ENCODE peak calls at places on chromosomes 5 and 9, in seven cellular contexts. One of them, this sample, is unnamed.

GRCh38 chr5:56669534-56670483 is 145.5 kb upstream of the MAP3K1 start:
- DNase-seq in mesendoderm: no peak
- DNase-seq in H9: peak
- DNase-seq in IMR-90: peak
- DNase-seq in neuronal stem cell: no peak
- DNase-seq in H1: peak
- DNase-seq in trophoblast cell: no peak
- DNase-seq in this sample: peak

GRCh38 chr5:4022056-4022670 is 426.5 kb downstream of the IRX1 start:
- DNase-seq in mesendoderm: no peak
- DNase-seq in H9: no peak
- DNase-seq in IMR-90: no peak
- DNase-seq in neuronal stem cell: no peak
- DNase-seq in H1: no peak
- DNase-seq in trophoblast cell: no peak
- DNase-seq in this sample: no peak

GRCh38 chr9:98992885-98993569 is 49.3 kb downstream of the COL15A1 start:
- DNase-seq in mesendoderm: no peak
- DNase-seq in H9: peak
- DNase-seq in IMR-90: no peak
- DNase-seq in neuronal stem cell: no peak
- DNase-seq in H1: no peak
- DNase-seq in trophoblast cell: peak
- DNase-seq in this sample: no peak

GRCh38 chr5:88883059-88883565 is at the start of gene MEF2C:
- DNase-seq in mesendoderm: peak
- DNase-seq in H9: peak
- DNase-seq in IMR-90: peak
- DNase-seq in neuronal stem cell: peak
- DNase-seq in H1: no peak
- DNase-seq in trophoblast cell: peak
- DNase-seq in this sample: peak

GRCh38 chr5:18333841-18334240 is 699.6 kb downstream of the TAF11L14 start:
- DNase-seq in mesendoderm: no peak
- DNase-seq in H9: no peak
- DNase-seq in IMR-90: no peak
- DNase-seq in neuronal stem cell: no peak
- DNase-seq in H1: no peak
- DNase-seq in trophoblast cell: no peak
- DNase-seq in this sample: no peak

GRCh38 chr9:6692433-6692832 is 46.9 kb upstream of the GLDC start:
- DNase-seq in mesendoderm: no peak
- DNase-seq in H9: peak
- DNase-seq in IMR-90: no peak
- DNase-seq in neuronal stem cell: no peak
- DNase-seq in H1: no peak
- DNase-seq in trophoblast cell: no peak
- DNase-seq in this sample: no peak

GRCh38 chr5:96880402-96881164 is 4.3 kb downstream of the ERAP2 start:
- DNase-seq in mesendoderm: no peak
- DNase-seq in H9: no peak
- DNase-seq in IMR-90: peak
- DNase-seq in neuronal stem cell: no peak
- DNase-seq in H1: no peak
- DNase-seq in trophoblast cell: peak
- DNase-seq in this sample: peak

GRCh38 chr5:177147239-177147638 is 13.7 kb downstream of the NSD1 start:
- DNase-seq in mesendoderm: no peak
- DNase-seq in H9: no peak
- DNase-seq in IMR-90: peak
- DNase-seq in neuronal stem cell: no peak
- DNase-seq in H1: no peak
- DNase-seq in trophoblast cell: peak
- DNase-seq in this sample: peak

GRCh38 chr5:18048449-18048848 is 414.2 kb downstream of the TAF11L14 start:
- DNase-seq in mesendoderm: no peak
- DNase-seq in H9: no peak
- DNase-seq in IMR-90: no peak
- DNase-seq in neuronal stem cell: no peak
- DNase-seq in H1: no peak
- DNase-seq in trophoblast cell: no peak
- DNase-seq in this sample: no peak

DNA sequence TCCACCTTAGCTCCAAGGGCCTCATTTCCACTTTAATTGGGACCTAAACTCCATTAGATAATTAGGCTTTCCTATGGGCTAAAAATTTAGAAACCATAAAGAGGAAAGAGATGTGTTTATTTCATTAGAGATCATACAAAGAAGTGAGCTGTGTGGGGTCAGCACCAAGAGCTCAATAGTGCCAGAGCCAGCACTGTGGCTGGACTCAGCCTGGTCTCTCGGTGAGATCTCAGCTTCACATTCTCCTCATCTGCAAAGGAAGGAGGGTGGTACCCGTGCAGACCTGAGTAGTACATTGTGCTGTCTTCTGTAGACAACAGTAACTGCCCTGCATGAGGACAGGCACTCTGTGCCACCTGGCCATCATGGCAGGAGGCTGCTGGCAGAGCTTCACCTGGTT is 136.1 kb upstream of the EPB41L4A start:
- DNase-seq in mesendoderm: no peak
- DNase-seq in H9: no peak
- DNase-seq in IMR-90: no peak
- DNase-seq in neuronal stem cell: no peak
- DNase-seq in H1: no peak
- DNase-seq in trophoblast cell: no peak
- DNase-seq in this sample: no peak
- H2BK5ac ChIP-seq in mesendoderm: no peak
- H2BK5ac ChIP-seq in H9: no peak
- H2BK5ac ChIP-seq in IMR-90: no peak
- H2BK5ac ChIP-seq in neuronal stem cell: no peak
- H2BK5ac ChIP-seq in H1: no peak
- H2BK5ac ChIP-seq in trophoblast cell: no peak
- H2BK5ac ChIP-seq in this sample: no peak

DNA sequence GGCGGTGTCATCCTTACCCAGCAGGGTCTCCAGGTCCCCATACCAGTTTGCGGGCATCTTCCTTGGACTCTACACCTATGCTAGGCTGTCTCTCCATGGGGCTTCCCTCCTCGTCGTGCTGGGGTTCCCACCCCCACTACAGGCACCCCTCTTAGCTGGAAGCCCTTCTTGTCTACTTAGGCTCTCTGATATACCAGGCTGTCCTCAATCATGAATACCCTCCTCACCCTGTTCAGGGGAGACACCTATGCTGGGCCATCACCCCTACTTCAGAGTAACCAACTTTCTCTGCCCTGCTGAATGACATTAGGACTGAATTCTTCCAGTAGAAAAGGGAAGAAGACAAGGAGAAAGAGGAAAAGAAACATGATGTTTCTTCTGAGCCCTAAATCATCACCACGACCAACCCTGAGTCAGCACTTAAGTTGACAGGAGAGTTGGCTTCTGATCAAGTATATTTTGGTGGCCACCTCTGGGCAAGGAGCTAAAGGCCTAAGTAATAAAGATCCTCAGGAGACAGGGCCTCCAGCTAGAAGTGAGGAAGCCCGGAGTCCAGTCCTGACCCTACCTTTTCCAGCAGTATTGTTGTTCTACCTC is 115.3 kb downstream of the GCNT1 start:
- DNase-seq in mesendoderm: no peak
- DNase-seq in H9: no peak
- DNase-seq in IMR-90: no peak
- DNase-seq in neuronal stem cell: no peak
- DNase-seq in H1: no peak
- DNase-seq in trophoblast cell: no peak
- DNase-seq in this sample: no peak
- H2BK5ac ChIP-seq in mesendoderm: no peak
- H2BK5ac ChIP-seq in H9: no peak
- H2BK5ac ChIP-seq in IMR-90: no peak
- H2BK5ac ChIP-seq in neuronal stem cell: no peak
- H2BK5ac ChIP-seq in H1: no peak
- H2BK5ac ChIP-seq in trophoblast cell: no peak
- H2BK5ac ChIP-seq in this sample: no peak

GRCh38 chr9:19757745-19758144 is 31.1 kb downstream of the SLC24A2 start:
- DNase-seq in mesendoderm: no peak
- DNase-seq in H9: no peak
- DNase-seq in IMR-90: no peak
- DNase-seq in neuronal stem cell: no peak
- DNase-seq in H1: no peak
- DNase-seq in trophoblast cell: no peak
- DNase-seq in this sample: no peak

GRCh38 chr9:19754921-19755320 is 33.9 kb downstream of the SLC24A2 start:
- DNase-seq in mesendoderm: no peak
- DNase-seq in H9: no peak
- DNase-seq in IMR-90: no peak
- DNase-seq in neuronal stem cell: no peak
- DNase-seq in H1: no peak
- DNase-seq in trophoblast cell: no peak
- DNase-seq in this sample: no peak

GRCh38 chr9:19759066-19759465 is 29.8 kb downstream of the SLC24A2 start:
- DNase-seq in mesendoderm: no peak
- DNase-seq in H9: no peak
- DNase-seq in IMR-90: no peak
- DNase-seq in neuronal stem cell: no peak
- DNase-seq in H1: no peak
- DNase-seq in trophoblast cell: no peak
- DNase-seq in this sample: no peak
- H2BK5ac ChIP-seq in mesendoderm: no peak
- H2BK5ac ChIP-seq in H9: no peak
- H2BK5ac ChIP-seq in IMR-90: no peak
- H2BK5ac ChIP-seq in neuronal stem cell: no peak
- H2BK5ac ChIP-seq in H1: no peak
- H2BK5ac ChIP-seq in trophoblast cell: no peak
- H2BK5ac ChIP-seq in this sample: no peak

DNA sequence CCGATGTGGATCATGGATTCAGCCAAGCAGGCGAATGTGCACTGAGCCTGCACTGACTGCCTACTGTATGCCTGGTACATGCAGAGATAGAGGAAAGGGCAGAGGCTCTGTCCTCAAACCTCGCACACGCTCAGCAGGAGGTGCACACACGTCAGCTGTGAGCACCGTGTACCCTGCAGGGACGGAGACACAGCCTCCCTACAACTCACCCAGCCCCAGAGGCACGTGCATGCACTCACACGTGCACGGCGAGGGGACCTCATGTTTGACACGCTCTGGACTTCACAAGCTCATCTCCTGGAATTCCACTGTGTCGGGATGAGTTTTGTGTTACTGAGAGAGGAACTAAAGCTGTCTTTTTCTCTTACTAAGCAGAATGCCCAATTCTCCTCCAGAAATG is 48.4 kb downstream of the IRX2 start:
- DNase-seq in mesendoderm: no peak
- DNase-seq in H9: no peak
- DNase-seq in IMR-90: no peak
- DNase-seq in neuronal stem cell: no peak
- DNase-seq in H1: no peak
- DNase-seq in trophoblast cell: no peak
- DNase-seq in this sample: no peak
- H2BK5ac ChIP-seq in mesendoderm: no peak
- H2BK5ac ChIP-seq in H9: no peak
- H2BK5ac ChIP-seq in IMR-90: no peak
- H2BK5ac ChIP-seq in neuronal stem cell: no peak
- H2BK5ac ChIP-seq in H1: no peak
- H2BK5ac ChIP-seq in trophoblast cell: no peak
- H2BK5ac ChIP-seq in this sample: no peak

DNA sequence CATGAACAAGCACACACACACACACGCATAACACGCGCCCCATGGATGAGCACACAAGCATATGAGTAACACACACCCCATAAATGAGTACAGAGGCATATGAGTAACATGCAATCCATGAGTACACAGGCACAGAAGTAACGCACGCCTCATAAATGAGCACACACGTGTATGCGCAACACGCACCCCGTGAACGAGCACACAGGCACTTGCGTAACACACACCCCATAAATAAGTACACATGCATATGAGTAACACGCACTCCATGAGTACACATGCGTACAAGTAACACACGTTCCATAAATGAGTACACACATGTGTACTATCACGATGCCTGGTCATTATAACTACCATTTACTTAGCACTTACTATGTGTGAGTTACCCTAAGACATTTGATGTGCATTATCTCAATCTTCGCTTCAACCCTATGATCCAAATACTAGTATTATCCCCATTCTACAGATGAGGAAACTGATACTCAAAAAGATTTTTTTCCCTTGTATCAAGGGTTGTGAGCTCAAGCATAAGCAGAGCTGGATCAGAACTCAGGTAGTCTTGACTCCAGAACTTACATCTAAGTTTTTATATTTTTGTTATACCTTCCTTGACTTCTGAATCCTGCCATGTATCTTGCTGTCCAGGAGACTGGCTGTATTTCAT is 7.7 kb downstream of the MED27 start:
- DNase-seq in mesendoderm: no peak
- DNase-seq in H9: no peak
- DNase-seq in IMR-90: no peak
- DNase-seq in neuronal stem cell: no peak
- DNase-seq in H1: no peak
- DNase-seq in trophoblast cell: no peak
- DNase-seq in this sample: no peak
- H2BK5ac ChIP-seq in mesendoderm: no peak
- H2BK5ac ChIP-seq in H9: no peak
- H2BK5ac ChIP-seq in IMR-90: no peak
- H2BK5ac ChIP-seq in neuronal stem cell: no peak
- H2BK5ac ChIP-seq in H1: no peak
- H2BK5ac ChIP-seq in trophoblast cell: no peak
- H2BK5ac ChIP-seq in this sample: no peak

GRCh38 chr5:106135473-106135872 is 1535.3 kb downstream of the EFNA5 start:
- DNase-seq in mesendoderm: no peak
- DNase-seq in H9: no peak
- DNase-seq in IMR-90: no peak
- DNase-seq in neuronal stem cell: no peak
- DNase-seq in H1: no peak
- DNase-seq in trophoblast cell: no peak
- DNase-seq in this sample: no peak
- H2BK5ac ChIP-seq in mesendoderm: no peak
- H2BK5ac ChIP-seq in H9: no peak
- H2BK5ac ChIP-seq in IMR-90: no peak
- H2BK5ac ChIP-seq in neuronal stem cell: no peak
- H2BK5ac ChIP-seq in H1: no peak
- H2BK5ac ChIP-seq in trophoblast cell: no peak
- H2BK5ac ChIP-seq in this sample: no peak

DNA sequence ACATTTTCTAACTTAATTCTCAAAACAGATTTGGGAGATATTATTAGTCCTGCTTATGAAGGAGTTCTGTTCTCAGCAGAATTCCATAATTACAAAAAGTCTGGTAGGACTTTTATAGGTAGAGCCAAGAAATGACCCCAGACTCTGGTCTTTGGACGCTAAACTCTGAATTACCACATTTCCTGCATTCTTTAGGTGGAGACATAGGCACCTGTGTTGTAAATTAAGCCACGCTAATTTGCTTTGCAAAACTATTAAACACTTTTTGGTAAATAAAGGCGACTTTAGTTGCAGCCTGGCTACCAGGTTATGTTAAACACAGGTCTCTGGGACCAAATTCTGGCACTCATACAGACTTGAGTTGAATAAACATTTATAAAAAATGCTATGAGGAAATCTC is 77.7 kb downstream of the C9orf152 start:
- DNase-seq in mesendoderm: no peak
- DNase-seq in H9: no peak
- DNase-seq in IMR-90: no peak
- DNase-seq in neuronal stem cell: no peak
- DNase-seq in H1: no peak
- DNase-seq in trophoblast cell: no peak
- DNase-seq in this sample: no peak
- H2BK5ac ChIP-seq in mesendoderm: no peak
- H2BK5ac ChIP-seq in H9: no peak
- H2BK5ac ChIP-seq in IMR-90: no peak
- H2BK5ac ChIP-seq in neuronal stem cell: no peak
- H2BK5ac ChIP-seq in H1: no peak
- H2BK5ac ChIP-seq in trophoblast cell: no peak
- H2BK5ac ChIP-seq in this sample: no peak

This sample was measured in mesenchymal stem cell.